ENCODE peak calls at places on chromosomes 13 and 19, in four cellular contexts. B is GM23338, R is fibroblast of lung, Q is mammary epithelial cell. F is an unnamed sample.

GRCh38 chr13:29597701-29598100 is 2.2 kb upstream of the SLC7A1 start:
- DNase-seq in B (no peak), R (no peak), Q (no peak), F (no peak)

GRCh38 chr13:102286326-102286725 is 115.5 kb downstream of the FGF14 start:
- DNase-seq in B (no peak), R (peak), Q (peak), F (peak)

GRCh38 chr13:102598061-102598460 is 1.3 kb downstream of the TPP2 start:
- DNase-seq in B (no peak), R (peak), Q (peak), F (no peak)

GRCh38 chr19:6239871-6240676 is 39.7 kb downstream of the MLLT1 start:
- DNase-seq in B (peak), R (no peak), Q (no peak), F (no peak)

GRCh38 chr13:110436276-110436675 is 125.2 kb downstream of the RAB20 start:
- DNase-seq in B (no peak), R (no peak), Q (no peak), F (no peak)

GRCh38 chr13:98349731-98350305 is 172.7 kb upstream of the RNF113B start:
- DNase-seq in B (peak), R (no peak), Q (no peak), F (no peak)

GRCh38 chr13:23778879-23779278 is 110.3 kb downstream of the MIPEP start:
- DNase-seq in B (no peak), R (peak), Q (peak), F (no peak)

GRCh38 chr13:80339578-80339840 is 1.4 kb downstream of the SPRY2 start:
- DNase-seq in B (peak), R (peak), Q (no peak), F (no peak)

GRCh38 chr19:18675779-18676178 is 7.7 kb upstream of the CRTC1 start:
- DNase-seq in B (peak), R (peak), Q (no peak), F (no peak)

GRCh38 chr19:33032218-33032781 is 32.4 kb downstream of the RHPN2 start:
- DNase-seq in B (peak), R (no peak), Q (no peak), F (no peak)

GRCh38 chr19:48182434-48182833 is 12.0 kb downstream of the ZSWIM9 start:
- DNase-seq in B (peak), R (no peak), Q (no peak), F (no peak)

GRCh38 chr13:21694831-21695230 is 24.0 kb downstream of the FGF9 start:
- DNase-seq in B (no peak), R (no peak), Q (no peak), F (no peak)

GRCh38 chr19:33487901-33488817 is 33.4 kb downstream of the PEPD start:
- DNase-seq in B (no peak), R (no peak), Q (no peak), F (no peak)

GRCh38 chr19:48818234-48818823 is 7.5 kb upstream of the BCAT2 start:
- DNase-seq in B (no peak), R (no peak), Q (no peak), F (no peak)

GRCh38 chr19:31301306-31301980 is 47.8 kb downstream of the TSHZ3 start:
- DNase-seq in B (no peak), R (no peak), Q (no peak), F (no peak)

GRCh38 chr13:20370815-20371421 is 138.8 kb upstream of the GJB6 start:
- DNase-seq in B (peak), R (no peak), Q (peak), F (peak)

GRCh38 chr19:36256853-36257511 is 42.1 kb downstream of the ZNF146 start:
- DNase-seq in B (peak), R (no peak), Q (no peak), F (no peak)

GRCh38 chr13:114067381-114067885 is 65.0 kb downstream of the RASA3 start:
- DNase-seq in B (no peak), R (peak), Q (peak), F (no peak)

GRCh38 chr13:49690133-49690989 is 925 bp downstream of the EBPL start:
- DNase-seq in B (no peak), R (peak), Q (peak), F (no peak)

GRCh38 chr19:2736550-2737190 is 3.1 kb downstream of the SLC39A3 start:
- DNase-seq in B (no peak), R (no peak), Q (no peak), F (no peak)

GRCh38 chr13:90899411-90899810 is 448.1 kb upstream of the MIR17HG start:
- DNase-seq in B (no peak), R (no peak), Q (no peak), F (no peak)

GRCh38 chr13:29924951-29925350 is 74.5 kb upstream of the UBL3 start:
- DNase-seq in B (no peak), R (no peak), Q (no peak), F (no peak)

GRCh38 chr19:17536957-17537356 is 18.5 kb upstream of the COLGALT1 start:
- DNase-seq in B (no peak), R (no peak), Q (no peak), F (no peak)

GRCh38 chr13:59494151-59494550 is 669.6 kb downstream of the DIAPH3 start:
- DNase-seq in B (no peak), R (no peak), Q (no peak), F (no peak)

GRCh38 chr19:45419396-45419795 is 4.3 kb downstream of the ERCC1 start:
- DNase-seq in B (no peak), R (no peak), Q (no peak), F (no peak)

GRCh38 chr19:45385392-45386221 is 15.2 kb upstream of the ERCC2 start:
- DNase-seq in B (peak), R (no peak), Q (no peak), F (no peak)

GRCh38 chr19:48181505-48181904 is 11.0 kb downstream of the ZSWIM9 start:
- DNase-seq in B (no peak), R (no peak), Q (no peak), F (no peak)

GRCh38 chr13:25744176-25744575 is 307.6 kb downstream of the SHISA2 start:
- DNase-seq in B (no peak), R (no peak), Q (no peak), F (no peak)

GRCh38 chr19:39413269-39413902 is 917 bp downstream of the PLEKHG2 start:
- DNase-seq in B (peak), R (peak), Q (no peak), F (no peak)

GRCh38 chr13:30605052-30605451 is 12.7 kb upstream of the USPL1 start:
- DNase-seq in B (no peak), R (no peak), Q (no peak), F (no peak)

GRCh38 chr13:79530270-79530669 is 49.3 kb downstream of the NDFIP2 start:
- DNase-seq in B (no peak), R (no peak), Q (no peak), F (no peak)

GRCh38 chr13:22278336-22278929 is 607.6 kb downstream of the FGF9 start:
- DNase-seq in B (peak), R (peak), Q (peak), F (no peak)

GRCh38 chr19:29855087-29855486 is 43.3 kb downstream of the CCNE1 start:
- DNase-seq in B (peak), R (no peak), Q (no peak), F (no peak)

GRCh38 chr13:46281779-46282178 is 70.1 kb downstream of the LRRC63 start:
- DNase-seq in B (no peak), R (no peak), Q (no peak), F (no peak)

GRCh38 chr13:46274094-46274698 is 62.5 kb downstream of the LRRC63 start:
- DNase-seq in B (no peak), R (no peak), Q (no peak), F (no peak)

GRCh38 chr13:46278474-46278873 is 66.7 kb downstream of the LRRC63 start:
- DNase-seq in B (peak), R (no peak), Q (no peak), F (no peak)
- H2AFZ ChIP-seq in B (peak), R (no peak), Q (no peak), F (no peak)

GRCh38 chr19:41225238-41226052 is 6.4 kb downstream of the AXL start:
- DNase-seq in B (peak), R (peak), Q (peak), F (peak)

GRCh38 chr19:41224632-41225031 is 5.6 kb downstream of the AXL start:
- DNase-seq in B (no peak), R (no peak), Q (no peak), F (no peak)

GRCh38 chr19:41228486-41228885 is 9.5 kb downstream of the AXL start:
- DNase-seq in B (no peak), R (no peak), Q (no peak), F (no peak)

GRCh38 chr19:41226874-41227390 is 7.9 kb downstream of the AXL start:
- DNase-seq in B (no peak), R (no peak), Q (no peak), F (no peak)

GRCh38 chr19:41226053-41226873 is 7.2 kb downstream of the AXL start:
- DNase-seq in B (peak), R (peak), Q (no peak), F (no peak)
- TF ChIP-seq CTCF in B (no peak), R (no peak), Q (no peak), F (no peak)

GRCh38 chr13:43676320-43676719 is 110.5 kb downstream of the ENOX1 start:
- DNase-seq in B (no peak), R (no peak), Q (no peak), F (no peak)
- TF ChIP-seq EZH2 in B (no peak), R (no peak), Q (no peak), F (no peak)

GRCh38 chr19:950352-951066 is 24.7 kb downstream of the ARID3A start:
- DNase-seq in B (no peak), R (no peak), Q (no peak), F (no peak)
- H2AFZ ChIP-seq in B (no peak), R (no peak), Q (no peak), F (no peak)

DNA sequence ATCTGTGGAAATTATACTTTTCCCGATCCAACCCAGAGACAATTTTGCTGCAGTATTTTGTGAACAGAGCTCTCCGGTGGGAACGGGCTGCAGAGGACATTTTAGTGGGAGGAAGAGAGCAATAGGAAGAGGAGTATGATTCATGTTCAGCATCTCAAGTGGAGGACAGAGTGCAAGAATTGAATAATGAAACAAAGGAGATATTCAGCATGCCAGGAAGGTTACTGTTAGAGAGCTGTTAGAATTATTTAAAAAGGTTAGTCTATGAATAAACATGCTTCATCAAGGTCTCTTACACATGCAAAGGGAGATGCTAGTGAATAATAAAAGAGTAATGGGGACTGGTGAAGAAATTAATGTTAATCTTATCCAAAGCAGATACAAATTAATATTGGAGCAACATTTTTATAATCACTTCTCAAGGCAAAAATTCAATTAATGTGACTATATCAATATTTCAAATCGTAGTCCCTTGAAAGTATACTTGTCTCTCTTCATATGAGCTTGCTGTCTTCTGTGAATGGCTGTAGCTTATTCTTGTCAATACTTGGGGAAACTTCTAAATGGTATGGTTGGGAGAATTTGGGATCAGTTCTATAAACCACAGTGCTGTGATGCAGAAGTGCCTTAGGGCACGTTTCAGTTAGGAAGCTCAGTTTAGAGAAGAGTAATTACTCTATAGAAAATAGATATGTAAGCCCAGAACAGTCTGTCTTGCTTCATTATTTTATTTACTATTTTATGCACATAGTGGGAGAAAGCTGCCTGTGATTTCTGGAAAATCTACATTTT is 1165.8 kb downstream of the OLFM4 start:
- DNase-seq in B (no peak), R (no peak), Q (no peak), F (no peak)
- TF ChIP-seq CTCF in B (no peak), R (no peak), Q (no peak), F (no peak)

GRCh38 chr19:3852614-3853254 is 16.1 kb downstream of the ZFR2 start:
- DNase-seq in B (no peak), R (peak), Q (peak), F (peak)
- TF ChIP-seq EZH2 in B (no peak), R (no peak), Q (no peak), F (no peak)

GRCh38 chr19:46623915-46624502 is 880 bp downstream of the PTGIR start:
- DNase-seq in B (no peak), R (no peak), Q (no peak), F (no peak)
- H2AFZ ChIP-seq in B (no peak), R (no peak), Q (no peak), F (no peak)

F was measured in keratinocyte.